ENCODE peak calls at places on chromosomes 16 and 17, in ten cellular contexts. N, W, I, T, Q, E, D, K, S and A are unnamed samples.

GRCh38 chr17:49691677-49692191 is 13.8 kb upstream of the SPOP start:
- DNase-seq in N (no peak), W (no peak), I (no peak), T (peak; percentile 19), Q (no peak), E (no peak), D (no peak), K (no peak), S (no peak), A (no peak)

GRCh38 chr17:49104511-49105074 is 28.0 kb upstream of the B4GALNT2 start:
- DNase-seq in N (no peak), W (no peak), I (no peak), T (no peak), Q (no peak), E (no peak), D (no peak), K (no peak), S (no peak), A (no peak)

GRCh38 chr17:74325743-74326379 is at the start of gene KIF19:
- DNase-seq in N (no peak), W (no peak), I (no peak), T (peak; percentile 83), Q (peak; percentile 60), E (no peak), D (no peak), K (peak; percentile 12), S (no peak), A (no peak)

GRCh38 chr16:27576729-27577128 is 26.8 kb downstream of the KATNIP start:
- DNase-seq in N (no peak), W (no peak), I (no peak), T (no peak), Q (no peak), E (no peak), D (no peak), K (no peak), S (no peak), A (no peak)

GRCh38 chr16:67563708-67564468 is 1.6 kb downstream of the CTCF start:
- DNase-seq in N (no peak), W (no peak), I (no peak), T (peak; percentile 78), Q (no peak), E (no peak), D (no peak), K (no peak), S (peak; percentile 63), A (peak; percentile 54)

GRCh38 chr16:25838724-25839186 is 147.0 kb downstream of the HS3ST4 start:
- DNase-seq in N (peak; percentile 27), W (peak; percentile 45), I (peak; percentile 40), T (peak; percentile 87), Q (peak; percentile 5), E (peak; percentile 6), D (peak; percentile 19), K (no peak), S (no peak), A (peak; percentile 13)

GRCh38 chr16:70710422-70711210 is 24.8 kb upstream of the MTSS2 start:
- DNase-seq in N (no peak), W (no peak), I (no peak), T (no peak), Q (no peak), E (no peak), D (no peak), K (no peak), S (no peak), A (no peak)

GRCh38 chr16:86809458-86809955 is 231.2 kb downstream of the FOXL1 start:
- DNase-seq in N (no peak), W (no peak), I (no peak), T (no peak), Q (no peak), E (no peak), D (peak; percentile 64), K (no peak), S (no peak), A (no peak)

GRCh38 chr17:67712375-67712774 is 5.4 kb upstream of the NOL11 start:
- DNase-seq in N (no peak), W (no peak), I (no peak), T (no peak), Q (no peak), E (no peak), D (no peak), K (no peak), S (no peak), A (no peak)

GRCh38 chr16:85587763-85588474 is 25.2 kb upstream of the GSE1 start:
- DNase-seq in N (no peak), W (no peak), I (no peak), T (peak; percentile 74), Q (no peak), E (no peak), D (no peak), K (no peak), S (no peak), A (no peak)

GRCh38 chr16:86508947-86509758 is 1.2 kb upstream of the FOXF1 start:
- DNase-seq in N (peak; percentile 32), W (no peak), I (no peak), T (no peak), Q (no peak), E (no peak), D (no peak), K (no peak), S (no peak), A (no peak)

GRCh38 chr16:85675528-85675927 is 13.2 kb downstream of the GINS2 start:
- DNase-seq in N (no peak), W (no peak), I (no peak), T (peak; percentile 46), Q (no peak), E (no peak), D (peak; percentile 36), K (no peak), S (no peak), A (no peak)

GRCh38 chr17:77098884-77099545 is 41.8 kb upstream of the SEC14L1 start:
- DNase-seq in N (no peak), W (no peak), I (no peak), T (no peak), Q (no peak), E (no peak), D (no peak), K (peak; percentile 42), S (peak; percentile 60), A (peak; percentile 53)

GRCh38 chr17:58565389-58566311 is 51.2 kb upstream of the MTMR4 start:
- DNase-seq in N (no peak), W (no peak), I (no peak), T (no peak), Q (no peak), E (no peak), D (no peak), K (no peak), S (no peak), A (no peak)

GRCh38 chr17:43534909-43535308 is 11.2 kb downstream of the ETV4 start:
- DNase-seq in N (no peak), W (no peak), I (no peak), T (no peak), Q (no peak), E (no peak), D (no peak), K (no peak), S (no peak), A (no peak)

GRCh38 chr17:54256530-54256929 is 433.8 kb downstream of the KIF2B start:
- DNase-seq in N (no peak), W (no peak), I (no peak), T (no peak), Q (no peak), E (no peak), D (no peak), K (no peak), S (no peak), A (no peak)

GRCh38 chr16:23486480-23486879 is 23.8 kb downstream of the GGA2 start:
- DNase-seq in N (no peak), W (no peak), I (no peak), T (no peak), Q (no peak), E (no peak), D (no peak), K (no peak), S (peak; percentile 51), A (no peak)